ENCODE peak calls at places on chromosomes 2 and 18, in nine cellular contexts. P is heart left ventricle; V is pancreas; J is MM.1S; R is brain microvascular endothelial cell; W is effector memory CD4-positive, alpha-beta T cell; X is mesenchymal stem cell; B is HAP-1; G is NT2/D1. C is an unnamed sample. For H3K27me3, the result is how much of the 10 kb centered on the place peaks cover.

GRCh38 chr2:200267350-200267749 is 39.1 kb upstream of the SPATS2L start:
- DNase-seq in V (no peak), P (no peak), J (no peak), R (no peak), B (no peak), W (no peak), G (no peak), X (peak), C (no peak)

GRCh38 chr2:67046568-67046967 is 350.6 kb upstream of the ETAA1 start:
- DNase-seq in P (no peak), G (no peak), B (no peak), R (no peak), J (no peak), W (no peak), V (no peak), X (no peak), C (no peak)

GRCh38 chr18:12657048-12657848 is 659 bp downstream of the SPIRE1 start:
- DNase-seq in V (peak), G (no peak), W (no peak), B (peak), P (peak), R (peak), J (peak), X (peak), C (peak)

GRCh38 chr2:163990554-163990953 is 254.7 kb upstream of the FIGN start:
- DNase-seq in R (no peak), V (no peak), P (no peak), X (no peak), G (no peak), B (no peak), W (no peak), J (no peak), C (no peak)

GRCh38 chr18:44830551-44830950 is 149.9 kb downstream of the SETBP1 start:
- DNase-seq in V (no peak), G (no peak), P (no peak), J (no peak), W (no peak), X (peak), R (no peak), B (no peak), C (no peak)

GRCh38 chr2:166044853-166045483 is 82.9 kb downstream of the SCN1A start:
- DNase-seq in W (no peak), R (no peak), V (no peak), P (no peak), G (no peak), B (no peak), J (no peak), X (no peak), C (no peak)

GRCh38 chr2:190344275-190344827 is 962 bp downstream of the INPP1 start:
- DNase-seq in G (peak), R (no peak), W (no peak), J (peak), B (peak), X (peak), V (no peak), P (peak), C (no peak)

GRCh38 chr2:202429164-202429980 is 53.2 kb downstream of the BMPR2 start:
- DNase-seq in X (peak), P (no peak), R (no peak), G (no peak), W (no peak), B (no peak), V (no peak), J (no peak), C (no peak)

GRCh38 chr2:32357545-32358482 is 991 bp downstream of the BIRC6 start:
- DNase-seq in R (peak), J (peak), P (peak), B (peak), W (peak), G (peak), X (peak), V (peak), C (peak)

GRCh38 chr18:9380571-9381390 is 46.2 kb downstream of the TWSG1 start:
- DNase-seq in P (no peak), G (no peak), V (no peak), J (no peak), R (peak), B (peak), X (peak), W (no peak), C (no peak)

GRCh38 chr2:121128741-121129659 is 156.0 kb downstream of the TFCP2L1 start:
- DNase-seq in V (no peak), W (no peak), R (peak), J (no peak), P (peak), G (peak), B (peak), X (peak), C (peak)

GRCh38 chr2:26034597-26035067 is 748 bp downstream of the RAB10 start:
- DNase-seq in V (no peak), X (peak), P (no peak), J (no peak), R (no peak), B (peak), W (no peak), G (no peak), C (peak)

GRCh38 chr18:50527636-50528307 is 32.1 kb upstream of the MAPK4 start:
- DNase-seq in X (no peak), J (no peak), V (no peak), G (no peak), R (no peak), P (no peak), W (no peak), B (no peak), C (no peak)

GRCh38 chr2:237876056-237876439 is 16.6 kb downstream of the RAMP1 start:
- DNase-seq in W (no peak), B (no peak), R (no peak), V (peak), J (no peak), G (no peak), X (no peak), P (no peak), C (no peak)

GRCh38 chr2:97774425-97774824 is 61.0 kb downstream of the ZAP70 start:
- DNase-seq in X (peak), W (no peak), B (peak), J (no peak), R (peak), V (no peak), G (peak), P (no peak), C (peak)

GRCh38 chr2:189545424-189545823 is 35.2 kb downstream of the SLC40A1 start:
- DNase-seq in W (no peak), X (no peak), J (no peak), B (no peak), G (no peak), V (no peak), R (no peak), P (no peak), C (no peak)

GRCh38 chr2:135066710-135067109 is 14.6 kb downstream of the RAB3GAP1 start:
- DNase-seq in P (no peak), R (no peak), V (no peak), G (no peak), W (no peak), B (no peak), J (no peak), X (no peak), C (no peak)

GRCh38 chr2:68453761-68454360 is 13.2 kb downstream of the FBXO48 start:
- DNase-seq in R (no peak), G (no peak), B (no peak), V (no peak), X (no peak), J (no peak), P (no peak), W (no peak), C (no peak)

GRCh38 chr2:48233005-48233404 is 296.9 kb upstream of the STON1 start:
- DNase-seq in P (no peak), G (no peak), R (no peak), V (no peak), J (no peak), X (no peak), B (no peak), W (no peak), C (no peak)

GRCh38 chr2:76544901-76545300 is 834.2 kb upstream of the GCFC2 start:
- DNase-seq in J (no peak), W (no peak), X (no peak), R (no peak), G (no peak), B (no peak), V (no peak), P (no peak), C (no peak)

DNA sequence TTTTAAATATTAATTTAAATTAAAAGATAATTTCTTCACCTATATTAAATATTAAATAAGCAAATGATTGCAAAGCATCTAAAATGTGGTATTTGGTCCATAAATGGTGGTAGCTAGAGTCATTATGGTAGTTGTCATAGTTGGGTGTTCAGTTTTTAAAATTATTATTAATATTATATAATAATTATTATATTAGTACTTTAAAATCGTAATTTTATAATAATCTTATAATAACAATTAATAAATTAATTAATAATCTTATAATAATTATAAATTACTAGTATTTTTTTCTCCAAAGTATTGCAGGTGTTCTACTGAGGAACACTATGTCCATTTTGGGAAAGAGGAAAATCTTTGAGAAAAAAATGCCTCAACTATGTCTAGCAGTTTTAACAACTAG is 835.5 kb upstream of the GCFC2 start:
- DNase-seq in G (no peak), B (no peak), X (no peak), W (no peak), V (no peak), J (no peak), R (no peak), P (no peak), C (no peak)
- H3K27me3 ChIP-seq in G (under half), B (under half), X (under half), W (under half), V (under half), J (under half), R (under half), P (under half), C (under half)

DNA sequence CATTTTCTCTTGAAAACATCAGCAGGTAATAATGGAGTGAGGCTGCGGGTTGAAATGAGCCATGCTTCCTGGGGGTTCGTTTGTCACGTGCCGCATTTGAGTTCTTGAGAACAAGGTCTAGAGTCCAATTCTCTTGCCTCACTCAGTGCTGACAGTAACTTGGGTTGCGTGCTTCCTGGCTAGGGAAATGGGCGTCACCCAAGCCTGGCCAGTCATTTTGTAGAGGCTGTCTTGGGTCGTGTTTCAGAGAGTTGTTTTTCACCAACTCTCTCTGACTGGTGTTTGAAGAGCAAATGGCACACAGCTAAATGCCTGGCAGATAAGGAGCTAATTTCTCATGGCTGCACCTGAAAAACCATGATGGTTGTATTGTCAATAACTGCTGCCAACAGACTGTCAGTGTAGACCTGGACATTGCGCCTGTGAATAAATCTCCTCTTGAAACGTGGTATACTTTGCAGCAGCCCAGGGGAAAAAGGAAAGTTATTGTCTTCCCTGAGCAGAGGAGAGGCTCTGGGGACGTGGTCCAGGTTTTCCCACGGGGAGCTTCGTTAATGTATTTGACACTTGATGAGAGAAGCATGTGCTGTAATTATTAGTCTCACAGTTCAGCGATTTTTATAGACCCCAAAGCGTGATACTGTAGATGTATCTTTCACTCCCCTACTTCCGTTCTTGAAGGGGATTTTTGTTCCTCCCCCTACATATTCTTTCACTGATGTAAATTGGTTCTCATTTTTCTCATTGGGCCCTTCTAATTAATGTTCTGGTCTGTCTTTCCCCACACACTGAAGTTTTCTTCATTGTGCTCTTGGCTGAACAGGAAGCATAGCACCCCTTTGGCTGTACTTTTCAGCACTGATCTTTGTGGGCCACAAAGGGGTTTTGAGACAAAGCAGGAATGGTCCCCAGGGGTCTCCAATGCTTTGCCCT is 196.1 kb downstream of the FHOD3 start:
- DNase-seq in P (peak), X (no peak), J (no peak), B (no peak), W (no peak), R (no peak), G (no peak), V (no peak), C (no peak)
- H3K4me3 ChIP-seq in P (peak), X (no peak), J (no peak), B (no peak), W (no peak), R (no peak), G (no peak), V (no peak), C (no peak)

GRCh38 chr18:79662051-79662450 is 17.6 kb upstream of the CTDP1 start:
- DNase-seq in W (no peak), G (no peak), R (no peak), V (no peak), J (no peak), P (no peak), X (no peak), B (no peak), C (no peak)
- H3K27me3 ChIP-seq in W (under half), G (under half), R (under half), V (under half), J (under half), P (under half), X (half or more), B (under half), C (under half)

DNA sequence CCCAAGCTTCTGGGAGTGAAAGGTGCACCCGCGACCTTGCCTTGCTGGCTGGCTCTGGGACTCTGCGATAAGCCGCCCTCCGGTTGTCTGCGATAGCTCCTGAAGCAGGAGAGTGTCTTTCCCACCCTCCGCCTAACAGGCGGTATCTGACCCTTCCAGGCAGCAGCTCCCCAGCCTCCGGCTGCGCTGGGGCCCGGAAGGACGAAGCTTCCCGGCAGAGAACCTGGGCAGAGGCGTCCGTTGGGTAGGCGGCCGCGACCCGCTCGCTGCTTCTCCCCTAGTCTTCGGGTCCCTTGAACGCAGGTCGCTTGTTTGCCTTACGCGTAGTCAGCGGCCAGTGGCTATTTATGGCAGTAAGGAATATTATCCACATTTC is 446 bp upstream of the RHBDD1 start:
- DNase-seq in G (no peak), X (no peak), P (peak), B (no peak), W (no peak), J (peak), V (peak), R (no peak), C (no peak)
- H3K4me3 ChIP-seq in G (no peak), X (peak), P (peak), B (no peak), W (peak), J (peak), V (peak), R (peak), C (peak)

C was measured in BE2C.